ENCODE peak calls at places on chromosomes 16 and 17, in five cellular contexts. One of them, this sample, is unnamed. For H3K4me1, the result is how much of the 10 kb centered on the place peaks cover.

GRCh38 chr16:4200000-4200780 is 41.7 kb downstream of the SRL start:
- DNase-seq in uterus: peak
- DNase-seq in lower lobe of right lung: peak
- DNase-seq in ascending aorta: peak
- DNase-seq in effector memory CD4-positive, alpha-beta T cell: no peak
- DNase-seq in this sample: peak

GRCh38 chr17:75088902-75089417 is 1.2 kb downstream of the SLC16A5 start:
- DNase-seq in uterus: no peak
- DNase-seq in lower lobe of right lung: no peak
- DNase-seq in ascending aorta: no peak
- DNase-seq in effector memory CD4-positive, alpha-beta T cell: no peak
- DNase-seq in this sample: no peak

GRCh38 chr17:47878203-47879027 is 17.6 kb upstream of the SP2 start:
- DNase-seq in uterus: no peak
- DNase-seq in lower lobe of right lung: no peak
- DNase-seq in ascending aorta: no peak
- DNase-seq in effector memory CD4-positive, alpha-beta T cell: no peak
- DNase-seq in this sample: no peak

GRCh38 chr16:29943846-29944669 is 17.8 kb upstream of the TMEM219 start:
- DNase-seq in uterus: peak
- DNase-seq in lower lobe of right lung: no peak
- DNase-seq in ascending aorta: no peak
- DNase-seq in effector memory CD4-positive, alpha-beta T cell: no peak
- DNase-seq in this sample: peak

GRCh38 chr16:87602821-87603683 is 744 bp downstream of the JPH3 start:
- DNase-seq in uterus: no peak
- DNase-seq in lower lobe of right lung: no peak
- DNase-seq in ascending aorta: no peak
- DNase-seq in effector memory CD4-positive, alpha-beta T cell: no peak
- DNase-seq in this sample: no peak

GRCh38 chr16:55368205-55368604 is 44.2 kb downstream of the IRX6 start:
- DNase-seq in uterus: no peak
- DNase-seq in lower lobe of right lung: no peak
- DNase-seq in ascending aorta: no peak
- DNase-seq in effector memory CD4-positive, alpha-beta T cell: no peak
- DNase-seq in this sample: no peak

GRCh38 chr16:9065077-9065476 is 26.4 kb upstream of the HAPSTR1 start:
- DNase-seq in uterus: no peak
- DNase-seq in lower lobe of right lung: no peak
- DNase-seq in ascending aorta: no peak
- DNase-seq in effector memory CD4-positive, alpha-beta T cell: no peak
- DNase-seq in this sample: no peak

GRCh38 chr17:4130715-4131114 is 12.1 kb downstream of the ZZEF1 start:
- DNase-seq in uterus: no peak
- DNase-seq in lower lobe of right lung: no peak
- DNase-seq in ascending aorta: no peak
- DNase-seq in effector memory CD4-positive, alpha-beta T cell: no peak
- DNase-seq in this sample: no peak

GRCh38 chr17:72840019-72840418 is 252.5 kb downstream of the SLC39A11 start:
- DNase-seq in uterus: no peak
- DNase-seq in lower lobe of right lung: no peak
- DNase-seq in ascending aorta: no peak
- DNase-seq in effector memory CD4-positive, alpha-beta T cell: no peak
- DNase-seq in this sample: no peak

GRCh38 chr16:71479420-71479819 is 9.7 kb downstream of the ZNF19 start:
- DNase-seq in uterus: no peak
- DNase-seq in lower lobe of right lung: no peak
- DNase-seq in ascending aorta: no peak
- DNase-seq in effector memory CD4-positive, alpha-beta T cell: no peak
- DNase-seq in this sample: no peak

GRCh38 chr17:38751803-38752118 is 780 bp upstream of the PSMB3 start:
- DNase-seq in uterus: peak
- DNase-seq in lower lobe of right lung: peak
- DNase-seq in ascending aorta: peak
- DNase-seq in effector memory CD4-positive, alpha-beta T cell: peak
- DNase-seq in this sample: peak

GRCh38 chr17:59785091-59785799 is 77.8 kb downstream of the VMP1 start:
- DNase-seq in uterus: no peak
- DNase-seq in lower lobe of right lung: no peak
- DNase-seq in ascending aorta: no peak
- DNase-seq in effector memory CD4-positive, alpha-beta T cell: no peak
- DNase-seq in this sample: no peak

GRCh38 chr17:48617515-48618365 is 2.6 kb upstream of the HOXB8 start:
- DNase-seq in uterus: no peak
- DNase-seq in lower lobe of right lung: no peak
- DNase-seq in ascending aorta: no peak
- DNase-seq in effector memory CD4-positive, alpha-beta T cell: no peak
- DNase-seq in this sample: no peak

GRCh38 chr17:38883592-38884526 is 14.0 kb downstream of the LASP1 start:
- DNase-seq in uterus: no peak
- DNase-seq in lower lobe of right lung: no peak
- DNase-seq in ascending aorta: no peak
- DNase-seq in effector memory CD4-positive, alpha-beta T cell: no peak
- DNase-seq in this sample: no peak

GRCh38 chr16:66188786-66189725 is 177.4 kb upstream of the CDH5 start:
- DNase-seq in uterus: peak
- DNase-seq in lower lobe of right lung: no peak
- DNase-seq in ascending aorta: no peak
- DNase-seq in effector memory CD4-positive, alpha-beta T cell: no peak
- DNase-seq in this sample: no peak

GRCh38 chr17:66573078-66573477 is 261.8 kb upstream of the CACNG5 start:
- DNase-seq in uterus: no peak
- DNase-seq in lower lobe of right lung: no peak
- DNase-seq in ascending aorta: no peak
- DNase-seq in effector memory CD4-positive, alpha-beta T cell: no peak
- DNase-seq in this sample: no peak

GRCh38 chr16:68197250-68197649 is 38.7 kb downstream of the ESRP2 start:
- DNase-seq in uterus: no peak
- DNase-seq in lower lobe of right lung: no peak
- DNase-seq in ascending aorta: no peak
- DNase-seq in effector memory CD4-positive, alpha-beta T cell: no peak
- DNase-seq in this sample: no peak

GRCh38 chr17:38874505-38875419 is 4.9 kb downstream of the LASP1 start:
- DNase-seq in uterus: peak
- DNase-seq in lower lobe of right lung: no peak
- DNase-seq in ascending aorta: no peak
- DNase-seq in effector memory CD4-positive, alpha-beta T cell: no peak
- DNase-seq in this sample: no peak

GRCh38 chr16:64008131-64008530 is 1113.7 kb downstream of the CDH11 start:
- DNase-seq in uterus: no peak
- DNase-seq in lower lobe of right lung: no peak
- DNase-seq in ascending aorta: no peak
- DNase-seq in effector memory CD4-positive, alpha-beta T cell: no peak
- DNase-seq in this sample: no peak

GRCh38 chr17:19398301-19399181 is 11.6 kb upstream of the MFAP4 start:
- DNase-seq in uterus: no peak
- DNase-seq in lower lobe of right lung: peak
- DNase-seq in ascending aorta: no peak
- DNase-seq in effector memory CD4-positive, alpha-beta T cell: no peak
- DNase-seq in this sample: peak

GRCh38 chr17:63171428-63172205 is 205.6 kb downstream of the TANC2 start:
- DNase-seq in uterus: no peak
- DNase-seq in lower lobe of right lung: no peak
- DNase-seq in ascending aorta: no peak
- DNase-seq in effector memory CD4-positive, alpha-beta T cell: no peak
- DNase-seq in this sample: no peak

GRCh38 chr17:77076046-77076882 is 64.5 kb upstream of the SEC14L1 start:
- DNase-seq in uterus: no peak
- DNase-seq in lower lobe of right lung: no peak
- DNase-seq in ascending aorta: no peak
- DNase-seq in effector memory CD4-positive, alpha-beta T cell: no peak
- DNase-seq in this sample: no peak

GRCh38 chr17:8857919-8858318 is 9.6 kb downstream of the PIK3R6 start:
- DNase-seq in uterus: no peak
- DNase-seq in lower lobe of right lung: no peak
- DNase-seq in ascending aorta: no peak
- DNase-seq in effector memory CD4-positive, alpha-beta T cell: no peak
- DNase-seq in this sample: no peak

GRCh38 chr17:49546546-49547535 is 28.8 kb upstream of the NXPH3 start:
- DNase-seq in uterus: no peak
- DNase-seq in lower lobe of right lung: no peak
- DNase-seq in ascending aorta: no peak
- DNase-seq in effector memory CD4-positive, alpha-beta T cell: no peak
- DNase-seq in this sample: no peak

GRCh38 chr17:67779098-67779672 is 46.1 kb upstream of the BPTF start:
- DNase-seq in uterus: peak
- DNase-seq in lower lobe of right lung: no peak
- DNase-seq in ascending aorta: no peak
- DNase-seq in effector memory CD4-positive, alpha-beta T cell: peak
- DNase-seq in this sample: peak

GRCh38 chr16:65725156-65725845 is 603.4 kb upstream of the CDH11 start:
- DNase-seq in uterus: no peak
- DNase-seq in lower lobe of right lung: no peak
- DNase-seq in ascending aorta: no peak
- DNase-seq in effector memory CD4-positive, alpha-beta T cell: no peak
- DNase-seq in this sample: no peak

GRCh38 chr16:27268376-27269299 is at the start of gene NSMCE1:
- DNase-seq in uterus: peak
- DNase-seq in lower lobe of right lung: peak
- DNase-seq in ascending aorta: peak
- DNase-seq in effector memory CD4-positive, alpha-beta T cell: peak
- DNase-seq in this sample: peak

GRCh38 chr17:42018339-42018738 is 1.1 kb upstream of the DNAJC7 start:
- DNase-seq in uterus: no peak
- DNase-seq in lower lobe of right lung: no peak
- DNase-seq in ascending aorta: no peak
- DNase-seq in effector memory CD4-positive, alpha-beta T cell: no peak
- DNase-seq in this sample: no peak
- H3K4me1 ChIP-seq in uterus: under half
- H3K4me1 ChIP-seq in lower lobe of right lung: half or more
- H3K4me1 ChIP-seq in ascending aorta: under half
- H3K4me1 ChIP-seq in effector memory CD4-positive, alpha-beta T cell: under half
- H3K4me1 ChIP-seq in this sample: half or more

GRCh38 chr17:42423766-42424165 is 710 bp upstream of the CAVIN1 start:
- DNase-seq in uterus: no peak
- DNase-seq in lower lobe of right lung: no peak
- DNase-seq in ascending aorta: no peak
- DNase-seq in effector memory CD4-positive, alpha-beta T cell: no peak
- DNase-seq in this sample: no peak
- H3K4me3 ChIP-seq in uterus: peak
- H3K4me3 ChIP-seq in lower lobe of right lung: peak
- H3K4me3 ChIP-seq in ascending aorta: peak
- H3K4me3 ChIP-seq in effector memory CD4-positive, alpha-beta T cell: no peak
- H3K4me3 ChIP-seq in this sample: no peak

DNA sequence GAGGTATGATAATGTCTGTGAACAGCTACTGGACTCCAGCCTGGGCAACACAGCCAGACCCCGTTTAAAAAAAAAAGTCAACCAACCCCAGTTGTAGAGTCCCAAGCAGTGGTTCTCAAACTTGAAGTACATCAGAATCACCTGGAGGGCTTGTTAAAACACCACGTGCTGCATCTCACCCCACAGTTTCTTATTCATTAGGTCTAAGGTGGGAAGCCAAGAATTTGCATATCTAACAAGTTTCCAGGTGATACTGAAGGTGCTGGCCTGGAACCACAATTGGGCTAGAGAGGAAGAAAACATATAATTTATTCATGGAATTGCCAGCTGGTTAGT is 6.7 kb upstream of the MSL1 start:
- DNase-seq in uterus: no peak
- DNase-seq in lower lobe of right lung: no peak
- DNase-seq in ascending aorta: no peak
- DNase-seq in effector memory CD4-positive, alpha-beta T cell: no peak
- DNase-seq in this sample: no peak
- H3K4me1 ChIP-seq in uterus: under half
- H3K4me1 ChIP-seq in lower lobe of right lung: under half
- H3K4me1 ChIP-seq in ascending aorta: under half
- H3K4me1 ChIP-seq in effector memory CD4-positive, alpha-beta T cell: under half
- H3K4me1 ChIP-seq in this sample: half or more

DNA sequence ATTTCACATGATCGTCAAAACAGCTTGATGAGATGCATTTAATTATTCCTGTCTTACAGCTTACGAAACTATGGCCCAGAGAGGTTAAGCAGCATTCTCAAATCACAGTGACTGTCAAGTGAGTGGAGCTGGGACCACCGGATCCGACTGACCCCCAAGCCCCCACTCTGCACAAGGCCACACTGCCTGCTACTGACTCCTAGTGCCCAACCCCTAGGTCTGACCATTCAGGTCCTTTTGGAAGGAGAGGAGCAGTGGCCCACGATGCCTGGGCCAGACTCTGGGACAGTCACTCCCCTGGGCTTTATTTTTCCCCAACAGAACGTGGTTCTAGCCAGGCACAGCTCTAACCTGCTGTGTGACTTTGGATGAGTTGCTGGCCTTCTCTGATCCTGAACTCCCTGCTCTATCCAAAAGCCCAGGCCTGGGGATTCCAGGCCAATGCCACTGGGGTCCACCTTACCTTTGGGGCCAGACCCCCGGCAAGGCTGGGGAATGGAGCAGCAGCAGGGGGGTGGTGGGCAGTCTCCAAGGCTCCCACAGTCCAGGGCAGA is 9.9 kb downstream of the TSPOAP1 start:
- DNase-seq in uterus: peak
- DNase-seq in lower lobe of right lung: peak
- DNase-seq in ascending aorta: no peak
- DNase-seq in effector memory CD4-positive, alpha-beta T cell: no peak
- DNase-seq in this sample: no peak
- H3K4me3 ChIP-seq in uterus: no peak
- H3K4me3 ChIP-seq in lower lobe of right lung: no peak
- H3K4me3 ChIP-seq in ascending aorta: no peak
- H3K4me3 ChIP-seq in effector memory CD4-positive, alpha-beta T cell: no peak
- H3K4me3 ChIP-seq in this sample: no peak

DNA sequence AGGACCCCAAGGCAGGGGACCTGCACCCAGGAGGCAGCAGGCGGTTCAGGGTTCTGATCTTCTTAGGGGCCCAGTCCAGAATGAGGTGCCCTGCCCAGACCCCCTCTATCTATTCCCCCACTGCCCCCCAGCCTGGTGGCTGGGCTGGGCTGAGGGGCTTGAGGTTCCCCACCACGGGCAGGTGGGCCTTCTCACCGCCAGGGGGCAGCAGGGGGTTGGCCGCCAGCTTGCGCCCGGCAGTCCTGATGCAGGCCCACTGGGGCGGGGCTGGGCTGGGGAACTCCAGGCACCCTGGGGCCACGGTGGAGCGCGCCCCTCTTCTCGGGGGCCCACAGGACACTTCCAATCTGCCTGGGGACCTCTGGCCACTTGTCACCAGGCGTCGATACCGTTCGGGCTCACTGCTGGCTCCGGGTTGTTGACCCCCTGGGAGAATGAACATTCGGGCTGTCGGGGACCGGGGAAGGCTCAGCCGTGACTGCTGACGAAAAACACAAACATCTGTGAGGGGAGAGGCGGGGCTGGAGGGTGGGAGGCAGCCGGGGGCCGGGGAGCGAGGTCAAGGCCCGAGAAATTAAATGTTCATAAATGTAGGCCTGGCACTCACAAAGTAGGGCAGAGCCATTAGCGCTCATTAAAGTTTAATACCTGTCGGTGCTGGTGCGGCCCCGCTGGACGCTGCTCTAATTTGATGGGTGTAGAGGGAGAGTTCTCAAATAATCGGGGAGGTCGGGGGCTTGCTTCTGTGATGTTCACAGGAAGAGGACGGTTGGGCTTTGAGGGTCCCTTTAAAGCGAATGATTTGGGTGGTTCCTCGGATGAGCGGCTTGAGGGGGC is 219.2 kb upstream of the GSE1 start:
- DNase-seq in uterus: peak
- DNase-seq in lower lobe of right lung: peak
- DNase-seq in ascending aorta: no peak
- DNase-seq in effector memory CD4-positive, alpha-beta T cell: peak
- DNase-seq in this sample: peak
- H3K4me1 ChIP-seq in uterus: under half
- H3K4me1 ChIP-seq in lower lobe of right lung: under half
- H3K4me1 ChIP-seq in ascending aorta: under half
- H3K4me1 ChIP-seq in effector memory CD4-positive, alpha-beta T cell: under half
- H3K4me1 ChIP-seq in this sample: under half

This sample was measured in body of pancreas.